ENCODE peak calls at places on chromosomes 7 and 10, in five cellular contexts. One of them, this sample, is unnamed.

GRCh38 chr7:54252256-54253035 is 289.7 kb upstream of the VSTM2A start:
- DNase-seq in T-helper 2 cell: no peak
- DNase-seq in WERI-Rb-1: no peak
- DNase-seq in AG09309: no peak
- DNase-seq in posterior cingulate gyrus: no peak
- DNase-seq in this sample: no peak

GRCh38 chr7:21365866-21366624 is 61.8 kb upstream of the SP4 start:
- DNase-seq in T-helper 2 cell: no peak
- DNase-seq in AG09309: no peak
- DNase-seq in WERI-Rb-1: no peak
- DNase-seq in posterior cingulate gyrus: no peak
- DNase-seq in this sample: no peak

GRCh38 chr10:14552010-14552409 is 221.3 kb upstream of the FRMD4A start:
- DNase-seq in T-helper 2 cell: no peak
- DNase-seq in posterior cingulate gyrus: no peak
- DNase-seq in WERI-Rb-1: no peak
- DNase-seq in AG09309: no peak
- DNase-seq in this sample: no peak

GRCh38 chr7:4712371-4713182 is 30.5 kb downstream of the FOXK1 start:
- DNase-seq in T-helper 2 cell: no peak
- DNase-seq in WERI-Rb-1: peak; percentile 43
- DNase-seq in posterior cingulate gyrus: peak; percentile 28
- DNase-seq in AG09309: no peak
- DNase-seq in this sample: no peak

GRCh38 chr7:91164948-91165845 is 99.0 kb upstream of the FZD1 start:
- DNase-seq in posterior cingulate gyrus: no peak
- DNase-seq in WERI-Rb-1: no peak
- DNase-seq in AG09309: peak; percentile 67
- DNase-seq in T-helper 2 cell: no peak
- DNase-seq in this sample: no peak

GRCh38 chr10:33455029-33455428 is 120.6 kb upstream of the NRP1 start:
- DNase-seq in WERI-Rb-1: no peak
- DNase-seq in posterior cingulate gyrus: no peak
- DNase-seq in T-helper 2 cell: no peak
- DNase-seq in AG09309: no peak
- DNase-seq in this sample: no peak

GRCh38 chr7:153902857-153903256 is 149.3 kb upstream of the DPP6 start:
- DNase-seq in T-helper 2 cell: no peak
- DNase-seq in WERI-Rb-1: no peak
- DNase-seq in posterior cingulate gyrus: no peak
- DNase-seq in AG09309: no peak
- DNase-seq in this sample: no peak

GRCh38 chr10:43816351-43817321 is 168.0 kb upstream of the ZNF32 start:
- DNase-seq in posterior cingulate gyrus: no peak
- DNase-seq in T-helper 2 cell: peak; percentile 32
- DNase-seq in WERI-Rb-1: no peak
- DNase-seq in AG09309: peak; percentile 89
- DNase-seq in this sample: no peak

GRCh38 chr10:124498071-124498470 is 36.4 kb downstream of the LHPP start:
- DNase-seq in AG09309: no peak
- DNase-seq in T-helper 2 cell: no peak
- DNase-seq in posterior cingulate gyrus: no peak
- DNase-seq in WERI-Rb-1: no peak
- DNase-seq in this sample: no peak

GRCh38 chr7:151316896-151317295 is 24.7 kb upstream of the NUB1 start:
- DNase-seq in posterior cingulate gyrus: no peak
- DNase-seq in T-helper 2 cell: no peak
- DNase-seq in AG09309: no peak
- DNase-seq in WERI-Rb-1: no peak
- DNase-seq in this sample: no peak

GRCh38 chr7:2523941-2524807 is 4.6 kb downstream of the LFNG start:
- DNase-seq in T-helper 2 cell: no peak
- DNase-seq in posterior cingulate gyrus: peak; percentile 98
- DNase-seq in WERI-Rb-1: no peak
- DNase-seq in AG09309: no peak
- DNase-seq in this sample: peak; percentile 91

GRCh38 chr10:114103286-114103685 is 59.6 kb downstream of the ADRB1 start:
- DNase-seq in AG09309: peak; percentile 43
- DNase-seq in WERI-Rb-1: no peak
- DNase-seq in posterior cingulate gyrus: peak; percentile 62
- DNase-seq in T-helper 2 cell: no peak
- DNase-seq in this sample: no peak

GRCh38 chr7:20172736-20173334 is 44.3 kb downstream of the MACC1 start:
- DNase-seq in AG09309: no peak
- DNase-seq in WERI-Rb-1: peak; percentile 70
- DNase-seq in posterior cingulate gyrus: peak; percentile 93
- DNase-seq in T-helper 2 cell: no peak
- DNase-seq in this sample: peak; percentile 28

GRCh38 chr10:6108631-6109443 is 20.0 kb downstream of the RBM17 start:
- DNase-seq in WERI-Rb-1: no peak
- DNase-seq in posterior cingulate gyrus: no peak
- DNase-seq in T-helper 2 cell: no peak
- DNase-seq in AG09309: no peak
- DNase-seq in this sample: no peak